ENCODE peak calls at places on chromosomes 4 and X, in four cellular contexts. One of them, this sample, is unnamed.

GRCh38 chr4:113636877-113637276 is 124.7 kb downstream of the CAMK2D start:
- DNase-seq in esophagus muscularis mucosa: no peak
- DNase-seq in fibroblast of the aortic adventitia: peak
- DNase-seq in kidney epithelial cell: no peak
- DNase-seq in this sample: peak

GRCh38 chr4:162056947-162057346 is 106.9 kb downstream of the FSTL5 start:
- DNase-seq in esophagus muscularis mucosa: no peak
- DNase-seq in fibroblast of the aortic adventitia: no peak
- DNase-seq in kidney epithelial cell: no peak
- DNase-seq in this sample: no peak

GRCh38 chr4:136967069-136967468 is 565.2 kb downstream of the PCDH18 start:
- DNase-seq in esophagus muscularis mucosa: no peak
- DNase-seq in fibroblast of the aortic adventitia: no peak
- DNase-seq in kidney epithelial cell: no peak
- DNase-seq in this sample: no peak

GRCh38 chrX:20527458-20528099 is 260.9 kb upstream of the RPS6KA3 start:
- DNase-seq in esophagus muscularis mucosa: no peak
- DNase-seq in fibroblast of the aortic adventitia: peak
- DNase-seq in kidney epithelial cell: no peak
- DNase-seq in this sample: peak

GRCh38 chrX:97026406-97026805 is 142.7 kb downstream of the RPA4 start:
- DNase-seq in esophagus muscularis mucosa: no peak
- DNase-seq in fibroblast of the aortic adventitia: peak
- DNase-seq in kidney epithelial cell: no peak
- DNase-seq in this sample: no peak

GRCh38 chrX:111568356-111568755 is 56.9 kb downstream of the SERTM2 start:
- DNase-seq in esophagus muscularis mucosa: no peak
- DNase-seq in fibroblast of the aortic adventitia: peak
- DNase-seq in kidney epithelial cell: no peak
- DNase-seq in this sample: no peak

GRCh38 chr4:86831262-86832090 is 17.7 kb downstream of the SLC10A6 start:
- DNase-seq in esophagus muscularis mucosa: no peak
- DNase-seq in fibroblast of the aortic adventitia: peak
- DNase-seq in kidney epithelial cell: peak
- DNase-seq in this sample: peak

GRCh38 chr4:68861057-68861456 is 45.3 kb downstream of the UGT2B10 start:
- DNase-seq in esophagus muscularis mucosa: no peak
- DNase-seq in fibroblast of the aortic adventitia: no peak
- DNase-seq in kidney epithelial cell: no peak
- DNase-seq in this sample: no peak

GRCh38 chrX:53255738-53256191 is 25.6 kb downstream of the IQSEC2 start:
- DNase-seq in esophagus muscularis mucosa: no peak
- DNase-seq in fibroblast of the aortic adventitia: no peak
- DNase-seq in kidney epithelial cell: no peak
- DNase-seq in this sample: no peak

GRCh38 chrX:40108959-40109287 is 11.2 kb upstream of the BCOR start:
- DNase-seq in esophagus muscularis mucosa: no peak
- DNase-seq in fibroblast of the aortic adventitia: peak
- DNase-seq in kidney epithelial cell: no peak
- DNase-seq in this sample: peak

GRCh38 chr4:55143858-55144257 is 18.5 kb upstream of the KDR start:
- DNase-seq in esophagus muscularis mucosa: no peak
- DNase-seq in fibroblast of the aortic adventitia: no peak
- DNase-seq in kidney epithelial cell: no peak
- DNase-seq in this sample: no peak
- TF ChIP-seq CTCF in esophagus muscularis mucosa: no peak
- TF ChIP-seq CTCF in fibroblast of the aortic adventitia: no peak
- TF ChIP-seq CTCF in kidney epithelial cell: no peak
- TF ChIP-seq CTCF in this sample: no peak

GRCh38 chrX:11423949-11424348 is 130.7 kb downstream of the AMELX start:
- DNase-seq in esophagus muscularis mucosa: no peak
- DNase-seq in fibroblast of the aortic adventitia: no peak
- DNase-seq in kidney epithelial cell: no peak
- DNase-seq in this sample: no peak

GRCh38 chrX:11429543-11430085 is 136.4 kb downstream of the AMELX start:
- DNase-seq in esophagus muscularis mucosa: no peak
- DNase-seq in fibroblast of the aortic adventitia: no peak
- DNase-seq in kidney epithelial cell: no peak
- DNase-seq in this sample: no peak

GRCh38 chrX:11424903-11425674 is 131.9 kb downstream of the AMELX start:
- DNase-seq in esophagus muscularis mucosa: no peak
- DNase-seq in fibroblast of the aortic adventitia: no peak
- DNase-seq in kidney epithelial cell: no peak
- DNase-seq in this sample: no peak

GRCh38 chrX:11427082-11428033 is 134.1 kb downstream of the AMELX start:
- DNase-seq in esophagus muscularis mucosa: no peak
- DNase-seq in fibroblast of the aortic adventitia: peak
- DNase-seq in kidney epithelial cell: no peak
- DNase-seq in this sample: no peak

DNA sequence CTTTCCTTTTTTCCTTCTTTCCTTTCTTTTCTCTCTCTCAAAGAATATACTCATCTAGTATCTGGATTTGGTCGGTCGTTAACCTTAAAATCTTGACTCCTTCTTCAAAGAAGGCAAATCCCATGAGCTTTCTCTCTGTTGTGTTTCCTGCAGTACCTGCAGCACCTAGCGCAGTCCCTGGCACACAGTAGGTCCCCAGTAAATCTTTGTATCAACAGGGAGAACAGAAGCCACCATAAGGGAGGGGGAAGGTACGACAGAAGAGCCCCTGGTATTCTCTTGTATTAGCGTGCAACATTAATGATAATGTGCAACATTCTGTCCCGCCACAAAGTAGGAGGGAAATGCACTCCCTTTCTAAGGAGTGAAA is 133.5 kb downstream of the AMELX start:
- DNase-seq in esophagus muscularis mucosa: no peak
- DNase-seq in fibroblast of the aortic adventitia: no peak
- DNase-seq in kidney epithelial cell: no peak
- DNase-seq in this sample: no peak
- H3K4me3 ChIP-seq in esophagus muscularis mucosa: peak
- H3K4me3 ChIP-seq in fibroblast of the aortic adventitia: peak
- H3K4me3 ChIP-seq in kidney epithelial cell: no peak
- H3K4me3 ChIP-seq in this sample: peak

GRCh38 chr4:19971829-19972228 is 279.9 kb upstream of the SLIT2 start:
- DNase-seq in esophagus muscularis mucosa: no peak
- DNase-seq in fibroblast of the aortic adventitia: peak
- DNase-seq in kidney epithelial cell: no peak
- DNase-seq in this sample: peak

DNA sequence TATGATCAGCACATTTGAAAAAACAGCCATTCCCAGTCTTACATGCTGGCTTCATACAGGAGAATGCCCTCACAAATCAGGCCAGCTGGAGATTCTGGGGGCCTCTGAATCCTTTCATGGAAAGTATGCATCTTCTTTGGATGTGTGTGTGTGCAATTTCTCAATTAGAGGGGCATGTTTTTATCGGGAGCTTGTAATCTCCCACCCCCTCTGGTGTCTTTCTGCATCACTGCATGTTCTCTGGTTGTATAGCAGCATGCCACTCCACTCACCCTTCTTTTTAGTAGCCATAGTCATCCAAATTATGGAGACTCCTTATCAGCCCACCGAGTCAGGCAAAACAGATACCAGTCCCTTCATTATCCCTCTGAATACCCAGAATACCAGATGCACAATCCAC is 282.2 kb upstream of the SLIT2 start:
- DNase-seq in esophagus muscularis mucosa: no peak
- DNase-seq in fibroblast of the aortic adventitia: no peak
- DNase-seq in kidney epithelial cell: no peak
- DNase-seq in this sample: no peak
- TF ChIP-seq CTCF in esophagus muscularis mucosa: no peak
- TF ChIP-seq CTCF in fibroblast of the aortic adventitia: no peak
- TF ChIP-seq CTCF in kidney epithelial cell: no peak
- TF ChIP-seq CTCF in this sample: peak

GRCh38 chrX:148522006-148522405 is 21.6 kb downstream of the AFF2 start:
- DNase-seq in esophagus muscularis mucosa: no peak
- DNase-seq in fibroblast of the aortic adventitia: no peak
- DNase-seq in kidney epithelial cell: no peak
- DNase-seq in this sample: no peak

DNA sequence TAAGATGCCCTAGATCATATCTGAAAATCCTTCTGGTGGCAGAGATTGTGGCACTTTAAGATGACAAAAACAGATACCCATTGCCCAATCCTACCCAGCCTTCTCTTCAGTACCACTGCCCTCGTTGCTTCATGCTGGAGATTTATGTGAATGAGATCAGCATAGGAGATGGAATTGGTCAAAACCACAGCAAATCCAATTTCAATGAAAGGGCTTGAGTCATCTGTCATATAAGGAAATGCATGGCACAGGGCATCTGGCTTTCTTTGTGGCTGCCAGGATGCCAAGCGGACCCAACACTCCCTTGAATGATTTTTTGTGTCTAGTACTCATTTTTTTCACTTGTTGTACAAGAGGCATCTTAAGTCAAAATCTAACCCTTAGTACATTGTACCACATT is 16.8 kb downstream of the AFF2 start:
- DNase-seq in esophagus muscularis mucosa: no peak
- DNase-seq in fibroblast of the aortic adventitia: no peak
- DNase-seq in kidney epithelial cell: no peak
- DNase-seq in this sample: peak
- H3K4me3 ChIP-seq in esophagus muscularis mucosa: no peak
- H3K4me3 ChIP-seq in fibroblast of the aortic adventitia: no peak
- H3K4me3 ChIP-seq in kidney epithelial cell: no peak
- H3K4me3 ChIP-seq in this sample: no peak

GRCh38 chr4:55445921-55446577 is 50.3 kb downstream of the TMEM165 start:
- DNase-seq in esophagus muscularis mucosa: no peak
- DNase-seq in fibroblast of the aortic adventitia: peak
- DNase-seq in kidney epithelial cell: peak
- DNase-seq in this sample: peak
- TF ChIP-seq CTCF in esophagus muscularis mucosa: no peak
- TF ChIP-seq CTCF in fibroblast of the aortic adventitia: peak
- TF ChIP-seq CTCF in kidney epithelial cell: no peak
- TF ChIP-seq CTCF in this sample: peak

DNA sequence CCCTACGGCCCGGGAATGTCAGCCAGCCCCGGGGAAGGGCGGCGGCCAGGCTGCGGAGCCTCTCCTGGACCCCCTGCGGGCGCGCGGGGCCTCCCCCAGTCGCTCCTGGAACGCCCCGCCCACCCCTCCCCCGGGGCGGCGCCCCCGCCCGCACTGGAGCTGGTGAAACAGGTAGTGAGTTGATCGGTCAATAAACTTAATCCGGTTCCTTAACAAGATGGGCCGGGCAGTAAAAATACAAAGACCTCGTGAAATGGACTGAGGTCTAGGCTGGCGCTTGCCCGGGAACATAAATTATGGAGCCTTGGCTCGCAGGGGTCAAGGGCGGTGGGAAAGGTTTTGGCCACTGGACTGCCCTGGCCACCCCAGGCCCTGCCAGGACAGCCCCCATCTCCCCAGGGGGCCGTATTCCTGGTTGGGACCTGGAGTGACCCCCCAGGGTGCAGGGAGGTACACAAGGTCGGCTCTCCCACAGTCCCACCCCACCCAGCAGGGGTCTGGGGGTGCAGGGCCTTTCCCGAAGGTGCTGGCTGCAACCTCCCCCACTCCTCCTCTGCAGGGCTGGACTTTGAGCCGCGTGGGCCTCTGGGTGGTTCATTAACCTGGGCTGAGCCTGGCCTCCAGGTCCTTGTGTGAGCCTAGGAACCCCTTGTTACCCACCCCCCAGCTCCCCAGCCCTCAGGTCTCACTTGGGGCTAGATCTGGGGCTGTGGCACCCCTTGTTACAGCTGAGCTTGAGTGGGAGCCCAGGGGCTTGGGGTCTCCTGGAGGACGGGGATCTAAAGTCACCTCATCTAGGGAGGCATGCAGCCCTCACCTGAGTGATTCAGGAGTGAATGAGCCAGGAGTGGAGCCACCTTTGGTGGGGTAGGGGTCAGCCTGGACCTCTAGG is 2.5 kb downstream of the FGFR3 start:
- DNase-seq in esophagus muscularis mucosa: no peak
- DNase-seq in fibroblast of the aortic adventitia: no peak
- DNase-seq in kidney epithelial cell: no peak
- DNase-seq in this sample: no peak
- H3K4me3 ChIP-seq in esophagus muscularis mucosa: peak
- H3K4me3 ChIP-seq in fibroblast of the aortic adventitia: no peak
- H3K4me3 ChIP-seq in kidney epithelial cell: peak
- H3K4me3 ChIP-seq in this sample: no peak

DNA sequence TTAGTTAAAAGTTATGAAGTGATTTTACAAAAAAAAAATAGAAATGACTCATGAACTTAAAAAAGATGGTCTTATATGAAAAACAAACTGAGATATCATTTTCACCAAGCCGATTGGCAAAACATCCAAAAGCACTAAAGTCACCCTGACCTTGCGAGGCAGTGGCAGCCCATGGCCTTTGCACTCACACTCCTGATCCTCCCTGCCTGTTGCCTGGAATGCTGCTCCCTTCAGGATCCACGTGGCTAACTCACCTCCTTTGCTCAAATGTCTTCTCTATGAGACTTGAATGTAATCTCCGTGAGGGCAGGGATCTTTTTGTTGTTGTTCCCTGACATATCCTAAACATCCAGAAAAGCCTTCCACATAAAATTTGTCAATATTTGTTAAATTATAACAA is 106.4 kb downstream of the RAPGEF2 start:
- DNase-seq in esophagus muscularis mucosa: no peak
- DNase-seq in fibroblast of the aortic adventitia: no peak
- DNase-seq in kidney epithelial cell: no peak
- DNase-seq in this sample: no peak
- TF ChIP-seq CTCF in esophagus muscularis mucosa: no peak
- TF ChIP-seq CTCF in fibroblast of the aortic adventitia: no peak
- TF ChIP-seq CTCF in kidney epithelial cell: no peak
- TF ChIP-seq CTCF in this sample: no peak

GRCh38 chr4:10105920-10106319 is 10.7 kb downstream of the WDR1 start:
- DNase-seq in esophagus muscularis mucosa: no peak
- DNase-seq in fibroblast of the aortic adventitia: no peak
- DNase-seq in kidney epithelial cell: no peak
- DNase-seq in this sample: no peak
- H3K4me3 ChIP-seq in esophagus muscularis mucosa: peak
- H3K4me3 ChIP-seq in fibroblast of the aortic adventitia: no peak
- H3K4me3 ChIP-seq in kidney epithelial cell: no peak
- H3K4me3 ChIP-seq in this sample: peak

GRCh38 chr4:48431401-48431800 is 51.7 kb upstream of the SLC10A4 start:
- DNase-seq in esophagus muscularis mucosa: no peak
- DNase-seq in fibroblast of the aortic adventitia: no peak
- DNase-seq in kidney epithelial cell: no peak
- DNase-seq in this sample: no peak
- TF ChIP-seq CTCF in esophagus muscularis mucosa: no peak
- TF ChIP-seq CTCF in fibroblast of the aortic adventitia: no peak
- TF ChIP-seq CTCF in kidney epithelial cell: no peak
- TF ChIP-seq CTCF in this sample: no peak

DNA sequence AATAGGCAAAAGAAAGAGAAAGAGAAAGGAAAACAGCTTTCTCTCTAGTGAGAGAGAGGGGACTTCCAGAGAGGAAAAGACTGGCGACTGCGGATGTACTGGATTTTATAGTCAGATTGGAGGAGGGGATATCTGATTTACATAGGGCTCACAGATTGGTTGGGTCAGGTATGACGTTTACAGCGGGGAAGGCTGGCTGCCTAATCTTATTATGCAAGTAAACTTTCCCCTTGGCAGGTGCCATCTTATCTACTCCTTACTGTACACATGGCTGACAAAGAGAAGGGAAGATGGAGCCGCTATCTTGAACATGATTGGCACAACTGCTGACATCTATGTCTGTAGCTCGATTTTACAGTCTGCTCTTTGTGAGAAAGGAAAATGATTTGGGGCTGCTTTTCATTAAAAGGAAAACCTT is 25.4 kb downstream of the RBPJ start:
- DNase-seq in esophagus muscularis mucosa: no peak
- DNase-seq in fibroblast of the aortic adventitia: peak
- DNase-seq in kidney epithelial cell: no peak
- DNase-seq in this sample: peak
- H3K4me3 ChIP-seq in esophagus muscularis mucosa: peak
- H3K4me3 ChIP-seq in fibroblast of the aortic adventitia: no peak
- H3K4me3 ChIP-seq in kidney epithelial cell: no peak
- H3K4me3 ChIP-seq in this sample: no peak